ENCODE peak calls at places on chromosome 22, in eight cellular contexts. X is fibroblast of lung, B is NCI-H2081 treated with DMSO at 0.1 percent for 48 hours, O is mucosa of descending colon, S is choroid plexus epithelial cell, U is AG04450, E is hypothalamus, J is SIG-M5. F is an unnamed sample.

GRCh38 chr22:36383110-36383581 is 4.6 kb downstream of the MYH9 start:
- DNase-seq in X (peak), B (no peak), O (peak), S (peak), U (peak), E (no peak), J (no peak), F (peak)

GRCh38 chr22:40033586-40034380 is 39.0 kb downstream of the FAM83F start:
- DNase-seq in X (no peak), B (no peak), O (no peak), S (no peak), U (no peak), E (no peak), J (no peak), F (no peak)

GRCh38 chr22:31139066-31139465 is 1.2 kb downstream of the PLA2G3 start:
- DNase-seq in X (no peak), B (no peak), O (no peak), S (no peak), U (no peak), E (no peak), J (no peak), F (no peak)

GRCh38 chr22:31613904-31614296 is 48.1 kb downstream of the PISD start:
- DNase-seq in X (no peak), B (no peak), O (no peak), S (no peak), U (no peak), E (no peak), J (no peak), F (no peak)

GRCh38 chr22:20965888-20966855 is 883 bp upstream of the AIFM3 start:
- DNase-seq in X (no peak), B (no peak), O (peak), S (no peak), U (no peak), E (no peak), J (no peak), F (no peak)

GRCh38 chr22:47476226-47476625 is 713.8 kb downstream of the TBC1D22A start:
- DNase-seq in X (no peak), B (no peak), O (no peak), S (no peak), U (no peak), E (no peak), J (no peak), F (no peak)

GRCh38 chr22:17633998-17634323 is 4.6 kb upstream of the BCL2L13 start:
- DNase-seq in X (no peak), B (no peak), O (no peak), S (no peak), U (no peak), E (no peak), J (no peak), F (no peak)

GRCh38 chr22:30609260-30610185 is 2.5 kb downstream of the TCN2 start:
- DNase-seq in X (peak), B (no peak), O (peak), S (peak), U (peak), E (no peak), J (peak), F (no peak)

GRCh38 chr22:40463727-40464126 is 93.3 kb downstream of the SGSM3 start:
- DNase-seq in X (no peak), B (no peak), O (no peak), S (no peak), U (no peak), E (no peak), J (no peak), F (peak)

GRCh38 chr22:35614404-35614803 is 2.7 kb downstream of the MB start:
- DNase-seq in X (no peak), B (no peak), O (no peak), S (no peak), U (no peak), E (no peak), J (no peak), F (no peak)

GRCh38 chr22:29842172-29842571 is 4.1 kb upstream of the ASCC2 start:
- DNase-seq in X (no peak), B (no peak), O (no peak), S (no peak), U (no peak), E (no peak), J (no peak), F (no peak)

GRCh38 chr22:39683639-39684038 is 113.1 kb downstream of the CACNA1I start:
- DNase-seq in X (no peak), B (no peak), O (no peak), S (no peak), U (no peak), E (no peak), J (no peak), F (no peak)

GRCh38 chr22:41919357-41920224 is 4.7 kb upstream of the SHISA8 start:
- DNase-seq in X (peak), B (no peak), O (peak), S (peak), U (no peak), E (no peak), J (peak), F (peak)

GRCh38 chr22:20448630-20449029 is 11.0 kb upstream of the SCARF2 start:
- DNase-seq in X (peak), B (no peak), O (no peak), S (no peak), U (no peak), E (no peak), J (no peak), F (no peak)

GRCh38 chr22:34946339-34946985 is 119.5 kb upstream of the ISX start:
- DNase-seq in X (peak), B (no peak), O (no peak), S (no peak), U (no peak), E (no peak), J (no peak), F (no peak)